ENCODE peak calls at places on chromosomes 7 and 10, in five cellular contexts. R is IMR-90, L is H9, U is neuronal stem cell, M is H1. Z is an unnamed sample.

GRCh38 chr10:133048306-133048705 is 39.4 kb upstream of the ADGRA1 start:
- DNase-seq in R (no peak), L (no peak), U (no peak), M (no peak), Z (no peak)

GRCh38 chr10:124009616-124010015 is 83.8 kb downstream of the CHST15 start:
- DNase-seq in R (no peak), L (no peak), U (no peak), M (no peak), Z (no peak)

GRCh38 chr10:101817542-101818118 is 614 bp downstream of the OGA start:
- DNase-seq in R (peak; percentile 95), L (peak; percentile 49), U (no peak), M (no peak), Z (peak; percentile 86)

GRCh38 chr10:24700911-24701310 is 22.8 kb downstream of the ARHGAP21 start:
- DNase-seq in R (no peak), L (no peak), U (no peak), M (no peak), Z (no peak)

GRCh38 chr10:81018898-81019890 is 481.5 kb downstream of the SH2D4B start:
- DNase-seq in R (peak; percentile 19), L (peak; percentile 65), U (peak; percentile 40), M (no peak), Z (peak; percentile 84)

GRCh38 chr7:7720193-7720592 is 1.8 kb upstream of the RPA3 start:
- DNase-seq in R (no peak), L (no peak), U (no peak), M (no peak), Z (no peak)

GRCh38 chr7:132337450-132338080 is 238.7 kb downstream of the PLXNA4 start:
- DNase-seq in R (no peak), L (no peak), U (no peak), M (no peak), Z (no peak)

GRCh38 chr7:120709931-120710330 is 148.0 kb downstream of the TSPAN12 start:
- DNase-seq in R (no peak), L (no peak), U (no peak), M (no peak), Z (no peak)

GRCh38 chr7:84647797-84648762 is 453.5 kb upstream of the SEMA3A start:
- DNase-seq in R (peak; percentile 94), L (no peak), U (no peak), M (no peak), Z (peak; percentile 54)

GRCh38 chr7:150971242-150972048 is 6.7 kb downstream of the KCNH2 start:
- DNase-seq in R (no peak), L (no peak), U (no peak), M (no peak), Z (no peak)

GRCh38 chr7:17437586-17437985 is 139.1 kb downstream of the AHR start:
- DNase-seq in R (no peak), L (no peak), U (no peak), M (no peak), Z (no peak)

GRCh38 chr7:49074538-49074937 is 150.2 kb downstream of the CDC14C start:
- DNase-seq in R (no peak), L (no peak), U (no peak), M (no peak), Z (no peak)

GRCh38 chr7:102069913-102070629 is 216.6 kb upstream of the SH2B2 start:
- DNase-seq in R (no peak), L (no peak), U (no peak), M (no peak), Z (no peak)

GRCh38 chr7:37201876-37202198 is 246.8 kb downstream of the ELMO1 start:
- DNase-seq in R (no peak), L (no peak), U (no peak), M (no peak), Z (no peak)

GRCh38 chr10:104059364-104059763 is 26.3 kb downstream of the COL17A1 start:
- DNase-seq in R (no peak), L (peak; percentile 65), U (no peak), M (peak; percentile 51), Z (peak; percentile 71)

GRCh38 chr7:70215491-70215890 is 617.2 kb downstream of the AUTS2 start:
- DNase-seq in R (no peak), L (no peak), U (no peak), M (no peak), Z (no peak)

GRCh38 chr7:30552330-30552729 is 42.3 kb upstream of the GARS1 start:
- DNase-seq in R (no peak), L (no peak), U (no peak), M (no peak), Z (no peak)

GRCh38 chr7:2272031-2272430 is 30.0 kb downstream of the NUDT1 start:
- DNase-seq in R (no peak), L (no peak), U (no peak), M (no peak), Z (no peak)

GRCh38 chr7:2270495-2270894 is 28.5 kb downstream of the NUDT1 start:
- DNase-seq in R (no peak), L (peak; percentile 37), U (no peak), M (no peak), Z (peak; percentile 19)

GRCh38 chr7:2269468-2270460 is 27.7 kb downstream of the NUDT1 start:
- DNase-seq in R (peak; percentile 57), L (peak; percentile 69), U (peak; percentile 24), M (no peak), Z (peak; percentile 56)

GRCh38 chr7:2273866-2274265 is 31.8 kb downstream of the NUDT1 start:
- DNase-seq in R (no peak), L (no peak), U (no peak), M (no peak), Z (no peak)

GRCh38 chr7:2271273-2272026 is 29.4 kb downstream of the NUDT1 start:
- DNase-seq in R (no peak), L (no peak), U (no peak), M (no peak), Z (no peak)
- H4K8ac ChIP-seq in R (no peak overlapping the region), L (no peak overlapping the region), U (no peak overlapping the region), M (peak overlapping the region; percentile 15), Z (no peak overlapping the region)

GRCh38 chr7:123749537-123749857 is 694 bp upstream of the WASL start:
- DNase-seq in R (peak; percentile 67), L (no peak), U (no peak), M (no peak), Z (no peak)

GRCh38 chr7:123748734-123749536 is at the start of gene WASL:
- DNase-seq in R (peak; percentile 85), L (peak; percentile 92), U (peak; percentile 93), M (peak; percentile 95), Z (peak; percentile 96)

GRCh38 chr7:123747089-123747488 is 1.7 kb downstream of the WASL start:
- DNase-seq in R (no peak), L (no peak), U (no peak), M (no peak), Z (peak; percentile 13)

GRCh38 chr7:123747620-123748141 is 1.1 kb downstream of the WASL start:
- DNase-seq in R (peak; percentile 88), L (peak; percentile 79), U (peak; percentile 46), M (peak; percentile 60), Z (peak; percentile 93)

GRCh38 chr7:123748171-123748733 is 551 bp downstream of the WASL start:
- DNase-seq in R (peak; percentile 28), L (peak; percentile 37), U (peak; percentile 27), M (peak; percentile 52), Z (peak; percentile 67)
- H2BK15ac ChIP-seq in R (no peak overlapping the region), L (no peak overlapping the region), U (peak overlapping the region; percentile 30), M (no peak overlapping the region), Z (no peak overlapping the region)

GRCh38 chr10:42648512-42648911 is 10.1 kb upstream of the ZNF33B start:
- DNase-seq in R (no peak), L (no peak), U (no peak), M (no peak), Z (no peak)

GRCh38 chr10:42645103-42645502 is 6.7 kb upstream of the ZNF33B start:
- DNase-seq in R (no peak), L (no peak), U (no peak), M (no peak), Z (no peak)

GRCh38 chr10:42646214-42646613 is 7.8 kb upstream of the ZNF33B start:
- DNase-seq in R (no peak), L (no peak), U (no peak), M (no peak), Z (no peak)

GRCh38 chr10:42650374-42650773 is 12.0 kb upstream of the ZNF33B start:
- DNase-seq in R (no peak), L (no peak), U (no peak), M (no peak), Z (no peak)

GRCh38 chr10:42646692-42647640 is 8.6 kb upstream of the ZNF33B start:
- DNase-seq in R (no peak), L (no peak), U (no peak), M (no peak), Z (no peak)
- H4K8ac ChIP-seq in R (no peak overlapping the region), L (no peak overlapping the region), U (no peak overlapping the region), M (no peak overlapping the region), Z (no peak overlapping the region)

DNA sequence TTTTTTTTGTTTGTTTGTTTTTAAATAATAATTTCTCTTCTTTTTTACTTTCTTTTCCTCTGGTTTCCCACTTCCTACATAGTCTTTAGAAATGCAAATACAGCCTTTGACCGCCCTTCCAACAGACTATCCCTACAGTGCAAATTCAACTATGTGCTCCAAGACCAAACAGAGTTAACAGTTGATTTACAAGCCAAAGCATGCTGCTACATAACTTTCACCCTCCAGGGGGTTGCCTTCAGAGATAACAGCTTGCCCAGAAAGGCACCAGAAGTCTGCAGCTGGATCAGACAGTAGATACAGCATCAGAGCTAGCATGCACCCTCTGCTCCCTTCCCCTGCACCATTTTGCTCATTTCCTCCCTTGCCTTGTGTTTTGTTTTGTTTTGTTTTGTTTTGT is 539.0 kb downstream of the ZWINT start:
- DNase-seq in R (no peak), L (peak; percentile 60), U (no peak), M (no peak), Z (peak; percentile 79)
- H2BK15ac ChIP-seq in R (no peak overlapping the region), L (no peak overlapping the region), U (no peak overlapping the region), M (no peak overlapping the region), Z (no peak overlapping the region)

GRCh38 chr10:4136121-4136520 is 351.1 kb upstream of the KLF6 start:
- DNase-seq in R (no peak), L (no peak), U (no peak), M (no peak), Z (no peak)

GRCh38 chr10:4141471-4141870 is 356.5 kb upstream of the KLF6 start:
- DNase-seq in R (peak; percentile 40), L (peak; percentile 40), U (no peak), M (no peak), Z (peak; percentile 55)

GRCh38 chr10:4137299-4137698 is 352.3 kb upstream of the KLF6 start:
- DNase-seq in R (no peak), L (no peak), U (no peak), M (no peak), Z (no peak)

GRCh38 chr10:4134701-4135100 is 349.7 kb upstream of the KLF6 start:
- DNase-seq in R (no peak), L (no peak), U (no peak), M (no peak), Z (no peak)

DNA sequence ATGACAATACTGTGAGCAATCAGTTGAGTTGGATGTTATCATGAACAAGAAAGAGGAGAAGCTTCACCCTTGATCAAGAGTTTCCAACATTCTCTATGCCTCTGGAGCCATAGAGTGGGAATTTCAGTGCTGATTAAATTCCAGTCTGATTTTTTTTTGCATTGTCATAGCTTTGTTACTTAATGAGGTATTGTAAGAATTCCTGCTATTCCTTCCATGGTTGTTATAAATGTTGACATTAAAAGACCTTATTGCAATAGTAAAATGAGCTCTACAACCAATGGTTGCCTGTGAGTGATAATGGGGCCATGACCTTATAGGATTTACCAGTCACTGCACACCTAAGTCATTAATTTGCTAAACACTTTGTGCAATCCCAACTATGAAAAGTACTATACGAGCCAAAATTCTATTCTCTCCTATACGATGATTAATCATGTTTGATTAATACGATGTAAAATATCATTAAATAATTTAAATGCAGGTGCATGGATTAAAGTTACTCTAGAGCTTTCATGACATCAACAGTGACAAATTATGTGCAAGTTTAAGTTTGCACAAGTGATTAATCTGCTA is 353.2 kb upstream of the KLF6 start:
- DNase-seq in R (no peak), L (no peak), U (no peak), M (no peak), Z (no peak)
- H4K8ac ChIP-seq in R (no peak overlapping the region), L (no peak overlapping the region), U (no peak overlapping the region), M (no peak overlapping the region), Z (no peak overlapping the region)